ENCODE peak calls at places on chromosomes 13 and 19, in five cellular contexts. C is CD8-positive, alpha-beta T cell; H is GM23248; X is CD4-positive, alpha-beta T cell; A is astrocyte. F is an unnamed sample.

GRCh38 chr19:54893406-54893805 is 12.5 kb upstream of the NCR1 start:
- DNase-seq in A (no peak), H (no peak), X (no peak), C (no peak), F (no peak)

GRCh38 chr13:21218351-21219043 is 42.0 kb downstream of the MRPL57 start:
- DNase-seq in H (no peak), C (no peak), X (no peak), A (no peak), F (no peak)

GRCh38 chr13:61508936-61509335 is 93.3 kb upstream of the PCDH20 start:
- DNase-seq in C (no peak), A (no peak), X (no peak), H (no peak), F (no peak)

GRCh38 chr19:10820173-10820572 is 15.8 kb downstream of the TMED1 start:
- DNase-seq in C (no peak), H (peak; percentile 31), X (no peak), A (no peak), F (no peak)

GRCh38 chr19:53961523-53962345 is 1.0 kb upstream of the CACNG8 start:
- DNase-seq in H (no peak), X (no peak), A (no peak), C (no peak), F (no peak)

GRCh38 chr13:42258747-42259146 is 13.2 kb upstream of the AKAP11 start:
- DNase-seq in X (no peak), H (no peak), C (no peak), A (no peak), F (no peak)

GRCh38 chr13:93628136-93628535 is 401.5 kb downstream of the GPC6 start:
- DNase-seq in X (no peak), H (no peak), A (no peak), C (no peak), F (no peak)

GRCh38 chr13:114021464-114022308 is 47.8 kb upstream of the C13orf46 start:
- DNase-seq in C (no peak), X (no peak), H (no peak), A (no peak), F (no peak)

GRCh38 chr13:38202730-38203129 is 146.9 kb upstream of the UFM1 start:
- DNase-seq in H (peak; percentile 66), A (peak; percentile 88), X (no peak), C (no peak), F (peak; percentile 89)

GRCh38 chr13:76991432-76991795 is 467 bp upstream of the CLN5 start:
- DNase-seq in X (peak; percentile 60), C (peak; percentile 92), H (peak; percentile 14), A (no peak), F (peak; percentile 8)

GRCh38 chr19:3336680-3337523 is 29.5 kb upstream of the NFIC start:
- DNase-seq in A (no peak), X (no peak), H (peak; percentile 74), C (no peak), F (peak; percentile 94)

GRCh38 chr13:24076124-24076523 is 84.4 kb upstream of the SPATA13 start:
- DNase-seq in C (no peak), H (no peak), X (no peak), A (no peak), F (no peak)

GRCh38 chr19:40445945-40446784 is 2.0 kb upstream of the SERTAD3 start:
- DNase-seq in A (no peak), X (no peak), C (no peak), H (peak; percentile 67), F (no peak)

GRCh38 chr13:113928701-113929627 is 44.9 kb downstream of the C13orf46 start:
- DNase-seq in A (peak; percentile 51), C (no peak), H (peak; percentile 92), X (no peak), F (peak; percentile 68)

GRCh38 chr13:45626731-45627374 is 11.3 kb upstream of the ERICH6B start:
- DNase-seq in X (no peak), C (no peak), H (peak; percentile 42), A (peak; percentile 12), F (peak; percentile 26)

GRCh38 chr19:50377517-50377916 is 1.3 kb downstream of the NR1H2 start:
- DNase-seq in X (no peak), H (no peak), C (no peak), A (no peak), F (no peak)

GRCh38 chr19:6663236-6664187 is 6.4 kb downstream of the TNFSF14 start:
- DNase-seq in X (no peak), A (no peak), H (peak; percentile 53), C (peak; percentile 52), F (no peak)

GRCh38 chr13:105442941-105443340 is 1092.5 kb downstream of the EFNB2 start:
- DNase-seq in H (peak; percentile 40), X (no peak), A (peak; percentile 99), C (no peak), F (peak; percentile 99)

GRCh38 chr13:44470623-44471562 is 97.3 kb downstream of the SERP2 start:
- DNase-seq in A (peak; percentile 11), X (no peak), C (no peak), H (peak; percentile 52), F (peak; percentile 63)

GRCh38 chr13:111469916-111470506 is 149.6 kb downstream of the TEX29 start:
- DNase-seq in X (no peak), C (no peak), H (no peak), A (no peak), F (no peak)

GRCh38 chr19:2974342-2974932 is 2.9 kb upstream of the TLE6 start:
- DNase-seq in A (peak; percentile 13), H (peak; percentile 21), C (no peak), X (no peak), F (peak; percentile 14)

GRCh38 chr19:40611096-40611495 is 9.9 kb downstream of the LTBP4 start:
- DNase-seq in X (peak; percentile 18), A (no peak), C (peak; percentile 28), H (peak; percentile 77), F (no peak)

GRCh38 chr13:103539265-103539664 is 473.0 kb upstream of the SLC10A2 start:
- DNase-seq in C (no peak), A (no peak), X (no peak), H (no peak), F (no peak)

GRCh38 chr13:57630661-57631606 is 610 bp upstream of the PCDH17 start:
- DNase-seq in A (peak; percentile 79), C (no peak), H (peak; percentile 23), X (no peak), F (peak; percentile 83)